ENCODE peak calls at places on chromosomes 1 and 21, in six cellular contexts. G is heart right ventricle; P is fibroblast of lung; A is effector CD8-positive, alpha-beta T cell; L is NCI-H510A; J is NCI-H2171. V is an unnamed sample.
A peak's percentile ranks its signal among the peaks of the same experiment; 100 is the strongest.

GRCh38 chr21:25360593-25360992 is 246.7 kb downstream of the MRPL39 start:
- DNase-seq in G (no peak), J (no peak), A (no peak), P (no peak), L (no peak), V (no peak)

GRCh38 chr1:101843160-101843559 is 153.6 kb downstream of the OLFM3 start:
- DNase-seq in A (no peak), G (no peak), L (no peak), P (no peak), J (no peak), V (no peak)

GRCh38 chr1:92826792-92827191 is 5.0 kb upstream of the RPL5 start:
- DNase-seq in L (no peak), G (no peak), A (no peak), J (no peak), P (no peak), V (no peak)

GRCh38 chr1:175174702-175175102 is 17.9 kb downstream of the KIAA0040 start:
- DNase-seq in A (no peak), L (no peak), G (no peak), J (no peak), P (no peak), V (no peak)

GRCh38 chr21:16579538-16579937 is 849.8 kb downstream of the USP25 start:
- DNase-seq in P (peak; percentile 66), A (no peak), G (no peak), L (no peak), J (no peak), V (no peak)

GRCh38 chr21:42373181-42373907 is 7.0 kb upstream of the TFF1 start:
- DNase-seq in A (no peak), J (no peak), P (no peak), L (no peak), G (no peak), V (no peak)

GRCh38 chr1:1858382-1859086 is 32.4 kb downstream of the GNB1 start:
- DNase-seq in L (peak; percentile 87), P (peak; percentile 82), J (peak; percentile 22), G (peak; percentile 67), A (no peak), V (no peak)

GRCh38 chr1:91687452-91687851 is 186.8 kb downstream of the CDC7 start:
- DNase-seq in A (no peak), L (no peak), J (no peak), P (no peak), G (no peak), V (no peak)

GRCh38 chr1:244273845-244274619 is 177.7 kb downstream of the ADSS2 start:
- DNase-seq in P (peak; percentile 100), A (no peak), J (no peak), G (peak; percentile 25), L (no peak), V (no peak)